ENCODE peak calls at places on chromosomes 12 and 14, in eight cellular contexts. One of them, this sample, is unnamed.

GRCh38 chr12:112905451-112906089 is 1.2 kb upstream of the OAS1 start:
- DNase-seq in psoas muscle: no peak
- DNase-seq in activated CD8-positive, alpha-beta T cell treated with anti-CD3 and anti-CD28 coated beads for 36 hours: no peak
- DNase-seq in Right ventricle myocardium inferior: no peak
- DNase-seq in NCI-H345: peak; percentile 8
- DNase-seq in NCI-H1092 treated with DMSO at 0.1 percent for 48 hours: peak; percentile 23
- DNase-seq in activated B cell treated with CpG ODN at 0.5 μM for 24 hours: no peak
- DNase-seq in heart right ventricle: no peak
- DNase-seq in this sample: no peak

GRCh38 chr12:8453796-8454195 is 2.0 kb upstream of the CLEC6A start:
- DNase-seq in heart right ventricle: no peak
- DNase-seq in activated CD8-positive, alpha-beta T cell treated with anti-CD3 and anti-CD28 coated beads for 36 hours: no peak
- DNase-seq in NCI-H345: no peak
- DNase-seq in psoas muscle: no peak
- DNase-seq in activated B cell treated with CpG ODN at 0.5 μM for 24 hours: no peak
- DNase-seq in Right ventricle myocardium inferior: no peak
- DNase-seq in NCI-H1092 treated with DMSO at 0.1 percent for 48 hours: no peak
- DNase-seq in this sample: no peak

GRCh38 chr14:92039073-92039719 is 663 bp downstream of the TRIP11 start:
- DNase-seq in psoas muscle: no peak
- DNase-seq in heart right ventricle: no peak
- DNase-seq in NCI-H345: peak; percentile 34
- DNase-seq in activated CD8-positive, alpha-beta T cell treated with anti-CD3 and anti-CD28 coated beads for 36 hours: peak; percentile 66
- DNase-seq in Right ventricle myocardium inferior: no peak
- DNase-seq in activated B cell treated with CpG ODN at 0.5 μM for 24 hours: no peak
- DNase-seq in NCI-H1092 treated with DMSO at 0.1 percent for 48 hours: peak; percentile 60
- DNase-seq in this sample: peak; percentile 86

GRCh38 chr14:77979171-77979570 is 179.3 kb downstream of the ADCK1 start:
- DNase-seq in NCI-H1092 treated with DMSO at 0.1 percent for 48 hours: no peak
- DNase-seq in Right ventricle myocardium inferior: no peak
- DNase-seq in activated CD8-positive, alpha-beta T cell treated with anti-CD3 and anti-CD28 coated beads for 36 hours: no peak
- DNase-seq in heart right ventricle: no peak
- DNase-seq in activated B cell treated with CpG ODN at 0.5 μM for 24 hours: no peak
- DNase-seq in psoas muscle: no peak
- DNase-seq in NCI-H345: no peak
- DNase-seq in this sample: no peak

GRCh38 chr12:125070117-125070516 is 4.9 kb downstream of the AACS start:
- DNase-seq in activated B cell treated with CpG ODN at 0.5 μM for 24 hours: no peak
- DNase-seq in NCI-H1092 treated with DMSO at 0.1 percent for 48 hours: no peak
- DNase-seq in activated CD8-positive, alpha-beta T cell treated with anti-CD3 and anti-CD28 coated beads for 36 hours: no peak
- DNase-seq in psoas muscle: no peak
- DNase-seq in heart right ventricle: no peak
- DNase-seq in NCI-H345: no peak
- DNase-seq in Right ventricle myocardium inferior: no peak
- DNase-seq in this sample: no peak

GRCh38 chr12:23729354-23729753 is 220.1 kb downstream of the SOX5 start:
- DNase-seq in NCI-H345: no peak
- DNase-seq in activated CD8-positive, alpha-beta T cell treated with anti-CD3 and anti-CD28 coated beads for 36 hours: no peak
- DNase-seq in NCI-H1092 treated with DMSO at 0.1 percent for 48 hours: no peak
- DNase-seq in heart right ventricle: no peak
- DNase-seq in Right ventricle myocardium inferior: no peak
- DNase-seq in psoas muscle: no peak
- DNase-seq in activated B cell treated with CpG ODN at 0.5 μM for 24 hours: no peak
- DNase-seq in this sample: no peak

GRCh38 chr14:36057452-36058142 is 118.9 kb downstream of the PTCSC3 start:
- DNase-seq in NCI-H1092 treated with DMSO at 0.1 percent for 48 hours: no peak
- DNase-seq in NCI-H345: peak; percentile 51
- DNase-seq in activated CD8-positive, alpha-beta T cell treated with anti-CD3 and anti-CD28 coated beads for 36 hours: no peak
- DNase-seq in Right ventricle myocardium inferior: no peak
- DNase-seq in psoas muscle: no peak
- DNase-seq in heart right ventricle: no peak
- DNase-seq in activated B cell treated with CpG ODN at 0.5 μM for 24 hours: no peak
- DNase-seq in this sample: no peak

GRCh38 chr12:130465046-130465445 is 127.4 kb downstream of the PIWIL1 start:
- DNase-seq in activated CD8-positive, alpha-beta T cell treated with anti-CD3 and anti-CD28 coated beads for 36 hours: no peak
- DNase-seq in activated B cell treated with CpG ODN at 0.5 μM for 24 hours: no peak
- DNase-seq in psoas muscle: no peak
- DNase-seq in NCI-H1092 treated with DMSO at 0.1 percent for 48 hours: no peak
- DNase-seq in NCI-H345: no peak
- DNase-seq in heart right ventricle: no peak
- DNase-seq in Right ventricle myocardium inferior: no peak
- DNase-seq in this sample: no peak

GRCh38 chr12:108119126-108119973 is 9.7 kb upstream of the WSCD2 start:
- DNase-seq in heart right ventricle: no peak
- DNase-seq in activated B cell treated with CpG ODN at 0.5 μM for 24 hours: no peak
- DNase-seq in NCI-H345: no peak
- DNase-seq in NCI-H1092 treated with DMSO at 0.1 percent for 48 hours: no peak
- DNase-seq in psoas muscle: no peak
- DNase-seq in Right ventricle myocardium inferior: no peak
- DNase-seq in activated CD8-positive, alpha-beta T cell treated with anti-CD3 and anti-CD28 coated beads for 36 hours: no peak
- DNase-seq in this sample: no peak

GRCh38 chr12:100716658-100716948 is 78.0 kb upstream of the ANO4 start:
- DNase-seq in NCI-H345: no peak
- DNase-seq in activated B cell treated with CpG ODN at 0.5 μM for 24 hours: no peak
- DNase-seq in NCI-H1092 treated with DMSO at 0.1 percent for 48 hours: no peak
- DNase-seq in psoas muscle: no peak
- DNase-seq in activated CD8-positive, alpha-beta T cell treated with anti-CD3 and anti-CD28 coated beads for 36 hours: no peak
- DNase-seq in heart right ventricle: no peak
- DNase-seq in Right ventricle myocardium inferior: no peak
- DNase-seq in this sample: no peak

GRCh38 chr12:46401703-46402102 is 29.1 kb upstream of the SLC38A2 start:
- DNase-seq in Right ventricle myocardium inferior: no peak
- DNase-seq in activated B cell treated with CpG ODN at 0.5 μM for 24 hours: no peak
- DNase-seq in activated CD8-positive, alpha-beta T cell treated with anti-CD3 and anti-CD28 coated beads for 36 hours: no peak
- DNase-seq in heart right ventricle: peak; percentile 31
- DNase-seq in NCI-H1092 treated with DMSO at 0.1 percent for 48 hours: no peak
- DNase-seq in psoas muscle: no peak
- DNase-seq in NCI-H345: no peak
- DNase-seq in this sample: peak; percentile 50

GRCh38 chr12:15540025-15540424 is 217.7 kb downstream of the PTPRO start:
- DNase-seq in NCI-H1092 treated with DMSO at 0.1 percent for 48 hours: no peak
- DNase-seq in heart right ventricle: no peak
- DNase-seq in NCI-H345: no peak
- DNase-seq in psoas muscle: no peak
- DNase-seq in Right ventricle myocardium inferior: no peak
- DNase-seq in activated CD8-positive, alpha-beta T cell treated with anti-CD3 and anti-CD28 coated beads for 36 hours: no peak
- DNase-seq in activated B cell treated with CpG ODN at 0.5 μM for 24 hours: no peak
- DNase-seq in this sample: no peak

GRCh38 chr14:99857551-99857950 is 64.3 kb downstream of the EML1 start:
- DNase-seq in heart right ventricle: no peak
- DNase-seq in psoas muscle: no peak
- DNase-seq in NCI-H1092 treated with DMSO at 0.1 percent for 48 hours: no peak
- DNase-seq in NCI-H345: no peak
- DNase-seq in activated CD8-positive, alpha-beta T cell treated with anti-CD3 and anti-CD28 coated beads for 36 hours: no peak
- DNase-seq in activated B cell treated with CpG ODN at 0.5 μM for 24 hours: no peak
- DNase-seq in Right ventricle myocardium inferior: no peak
- DNase-seq in this sample: no peak

GRCh38 chr14:52338282-52338681 is 24.2 kb downstream of the PTGER2 start:
- DNase-seq in psoas muscle: no peak
- DNase-seq in NCI-H1092 treated with DMSO at 0.1 percent for 48 hours: no peak
- DNase-seq in Right ventricle myocardium inferior: no peak
- DNase-seq in activated CD8-positive, alpha-beta T cell treated with anti-CD3 and anti-CD28 coated beads for 36 hours: peak; percentile 26
- DNase-seq in activated B cell treated with CpG ODN at 0.5 μM for 24 hours: no peak
- DNase-seq in NCI-H345: no peak
- DNase-seq in heart right ventricle: no peak
- DNase-seq in this sample: no peak

GRCh38 chr12:120125792-120126634 is 9.5 kb upstream of the RAB35 start:
- DNase-seq in NCI-H345: no peak
- DNase-seq in activated B cell treated with CpG ODN at 0.5 μM for 24 hours: no peak
- DNase-seq in NCI-H1092 treated with DMSO at 0.1 percent for 48 hours: no peak
- DNase-seq in heart right ventricle: no peak
- DNase-seq in activated CD8-positive, alpha-beta T cell treated with anti-CD3 and anti-CD28 coated beads for 36 hours: peak; percentile 46
- DNase-seq in Right ventricle myocardium inferior: no peak
- DNase-seq in psoas muscle: no peak
- DNase-seq in this sample: no peak

GRCh38 chr14:35292770-35293561 is 784 bp downstream of the PSMA6 start:
- DNase-seq in Right ventricle myocardium inferior: no peak
- DNase-seq in activated CD8-positive, alpha-beta T cell treated with anti-CD3 and anti-CD28 coated beads for 36 hours: no peak
- DNase-seq in activated B cell treated with CpG ODN at 0.5 μM for 24 hours: no peak
- DNase-seq in NCI-H345: no peak
- DNase-seq in psoas muscle: no peak
- DNase-seq in NCI-H1092 treated with DMSO at 0.1 percent for 48 hours: no peak
- DNase-seq in heart right ventricle: no peak
- DNase-seq in this sample: no peak

GRCh38 chr12:4987076-4987775 is 56.5 kb upstream of the KCNA5 start:
- DNase-seq in activated CD8-positive, alpha-beta T cell treated with anti-CD3 and anti-CD28 coated beads for 36 hours: no peak
- DNase-seq in activated B cell treated with CpG ODN at 0.5 μM for 24 hours: no peak
- DNase-seq in NCI-H1092 treated with DMSO at 0.1 percent for 48 hours: peak; percentile 71
- DNase-seq in heart right ventricle: no peak
- DNase-seq in Right ventricle myocardium inferior: no peak
- DNase-seq in psoas muscle: no peak
- DNase-seq in NCI-H345: peak; percentile 45
- DNase-seq in this sample: no peak

GRCh38 chr12:13573698-13574321 is 377.3 kb downstream of the EMP1 start:
- DNase-seq in psoas muscle: no peak
- DNase-seq in NCI-H1092 treated with DMSO at 0.1 percent for 48 hours: no peak
- DNase-seq in activated CD8-positive, alpha-beta T cell treated with anti-CD3 and anti-CD28 coated beads for 36 hours: no peak
- DNase-seq in activated B cell treated with CpG ODN at 0.5 μM for 24 hours: no peak
- DNase-seq in NCI-H345: no peak
- DNase-seq in Right ventricle myocardium inferior: no peak
- DNase-seq in heart right ventricle: no peak
- DNase-seq in this sample: no peak

GRCh38 chr14:93171366-93171765 is 13.3 kb downstream of the MOAP1 start:
- DNase-seq in psoas muscle: no peak
- DNase-seq in Right ventricle myocardium inferior: no peak
- DNase-seq in activated CD8-positive, alpha-beta T cell treated with anti-CD3 and anti-CD28 coated beads for 36 hours: no peak
- DNase-seq in heart right ventricle: no peak
- DNase-seq in NCI-H1092 treated with DMSO at 0.1 percent for 48 hours: no peak
- DNase-seq in NCI-H345: no peak
- DNase-seq in activated B cell treated with CpG ODN at 0.5 μM for 24 hours: no peak
- DNase-seq in this sample: no peak

GRCh38 chr12:112906712-112907414 is at the start of gene OAS1:
- DNase-seq in NCI-H1092 treated with DMSO at 0.1 percent for 48 hours: peak; percentile 41
- DNase-seq in Right ventricle myocardium inferior: no peak
- DNase-seq in activated B cell treated with CpG ODN at 0.5 μM for 24 hours: no peak
- DNase-seq in activated CD8-positive, alpha-beta T cell treated with anti-CD3 and anti-CD28 coated beads for 36 hours: peak; percentile 44
- DNase-seq in NCI-H345: peak; percentile 33
- DNase-seq in psoas muscle: no peak
- DNase-seq in heart right ventricle: no peak
- DNase-seq in this sample: no peak

GRCh38 chr12:62044450-62044849 is 215.8 kb upstream of the USP15 start:
- DNase-seq in NCI-H345: no peak
- DNase-seq in heart right ventricle: no peak
- DNase-seq in activated B cell treated with CpG ODN at 0.5 μM for 24 hours: no peak
- DNase-seq in Right ventricle myocardium inferior: no peak
- DNase-seq in psoas muscle: no peak
- DNase-seq in NCI-H1092 treated with DMSO at 0.1 percent for 48 hours: no peak
- DNase-seq in activated CD8-positive, alpha-beta T cell treated with anti-CD3 and anti-CD28 coated beads for 36 hours: no peak
- DNase-seq in this sample: no peak

GRCh38 chr14:34368115-34368970 is 93.7 kb downstream of the SPTSSA start:
- DNase-seq in activated CD8-positive, alpha-beta T cell treated with anti-CD3 and anti-CD28 coated beads for 36 hours: no peak
- DNase-seq in NCI-H345: no peak
- DNase-seq in NCI-H1092 treated with DMSO at 0.1 percent for 48 hours: no peak
- DNase-seq in Right ventricle myocardium inferior: no peak
- DNase-seq in heart right ventricle: no peak
- DNase-seq in activated B cell treated with CpG ODN at 0.5 μM for 24 hours: no peak
- DNase-seq in psoas muscle: no peak
- DNase-seq in this sample: no peak

GRCh38 chr12:50087995-50088394 is 2.9 kb downstream of the SMARCD1 start:
- DNase-seq in activated B cell treated with CpG ODN at 0.5 μM for 24 hours: no peak
- DNase-seq in Right ventricle myocardium inferior: no peak
- DNase-seq in NCI-H345: no peak
- DNase-seq in activated CD8-positive, alpha-beta T cell treated with anti-CD3 and anti-CD28 coated beads for 36 hours: no peak
- DNase-seq in heart right ventricle: no peak
- DNase-seq in NCI-H1092 treated with DMSO at 0.1 percent for 48 hours: no peak
- DNase-seq in psoas muscle: no peak
- DNase-seq in this sample: peak; percentile 8

GRCh38 chr12:115433014-115433634 is 749.1 kb upstream of the TBX3 start:
- DNase-seq in psoas muscle: no peak
- DNase-seq in activated B cell treated with CpG ODN at 0.5 μM for 24 hours: no peak
- DNase-seq in NCI-H1092 treated with DMSO at 0.1 percent for 48 hours: no peak
- DNase-seq in Right ventricle myocardium inferior: no peak
- DNase-seq in NCI-H345: no peak
- DNase-seq in heart right ventricle: no peak
- DNase-seq in activated CD8-positive, alpha-beta T cell treated with anti-CD3 and anti-CD28 coated beads for 36 hours: no peak
- DNase-seq in this sample: no peak

GRCh38 chr14:20247651-20248246 is 8.7 kb downstream of the OR11H4 start:
- DNase-seq in NCI-H345: peak; percentile 1
- DNase-seq in Right ventricle myocardium inferior: no peak
- DNase-seq in NCI-H1092 treated with DMSO at 0.1 percent for 48 hours: peak; percentile 6
- DNase-seq in activated B cell treated with CpG ODN at 0.5 μM for 24 hours: no peak
- DNase-seq in heart right ventricle: no peak
- DNase-seq in psoas muscle: no peak
- DNase-seq in activated CD8-positive, alpha-beta T cell treated with anti-CD3 and anti-CD28 coated beads for 36 hours: no peak
- DNase-seq in this sample: no peak